ENCODE peak calls at places on chromosome 17, in eight cellular contexts. O is pancreas, U is body of pancreas, I is A549, B is K562, M is gastrocnemius medialis, R is brain microvascular endothelial cell, L is transverse colon. S is an unnamed sample.

GRCh38 chr17:3030096-3030495 is 33.3 kb downstream of the OR1D5 start:
- DNase-seq in O (no peak), U (no peak), I (no peak), B (no peak), M (no peak), R (peak), L (no peak), S (no peak)

GRCh38 chr17:45867702-45868101 is 23.0 kb downstream of the SPPL2C start:
- DNase-seq in O (no peak), U (no peak), I (no peak), B (peak), M (no peak), R (no peak), L (no peak), S (no peak)

GRCh38 chr17:16033729-16034349 is 34.2 kb downstream of the TTC19 start:
- DNase-seq in O (no peak), U (no peak), I (no peak), B (no peak), M (no peak), R (no peak), L (no peak), S (no peak)

GRCh38 chr17:60443713-60444112 is 21.4 kb downstream of the CHCT1 start:
- DNase-seq in O (no peak), U (no peak), I (no peak), B (no peak), M (no peak), R (no peak), L (no peak), S (no peak)

GRCh38 chr17:48760411-48760810 is 31.9 kb upstream of the HOXB13 start:
- DNase-seq in O (no peak), U (no peak), I (no peak), B (no peak), M (no peak), R (no peak), L (peak), S (no peak)

GRCh38 chr17:20009052-20009301 is 182 bp upstream of the SPECC1 start:
- DNase-seq in O (no peak), U (no peak), I (peak), B (no peak), M (no peak), R (no peak), L (no peak), S (no peak)

GRCh38 chr17:74491645-74492044 is 25.2 kb downstream of the CD300A start:
- DNase-seq in O (no peak), U (no peak), I (no peak), B (no peak), M (no peak), R (no peak), L (no peak), S (no peak)

GRCh38 chr17:70120420-70120819 is 45.4 kb downstream of the KCNJ16 start:
- DNase-seq in O (no peak), U (no peak), I (no peak), B (no peak), M (no peak), R (no peak), L (no peak), S (no peak)

GRCh38 chr17:35630530-35631148 is 43.5 kb downstream of the AP2B1 start:
- DNase-seq in O (no peak), U (no peak), I (no peak), B (no peak), M (no peak), R (peak), L (no peak), S (no peak)

GRCh38 chr17:29084476-29085148 is 41.7 kb downstream of the PIPOX start:
- DNase-seq in O (no peak), U (peak), I (no peak), B (no peak), M (no peak), R (no peak), L (peak), S (no peak)

GRCh38 chr17:35245196-35245486 is 2.3 kb downstream of the SLFN5 start:
- DNase-seq in O (no peak), U (no peak), I (peak), B (no peak), M (no peak), R (peak), L (no peak), S (no peak)

GRCh38 chr17:9228408-9229159 is 207.3 kb downstream of the NTN1 start:
- DNase-seq in O (no peak), U (no peak), I (no peak), B (no peak), M (no peak), R (no peak), L (no peak), S (no peak)

GRCh38 chr17:64641499-64641898 is 20.6 kb downstream of the SMURF2 start:
- DNase-seq in O (no peak), U (peak), I (peak), B (peak), M (no peak), R (peak), L (no peak), S (no peak)

GRCh38 chr17:562174-562573 is 152.5 kb downstream of the VPS53 start:
- DNase-seq in O (no peak), U (no peak), I (no peak), B (no peak), M (no peak), R (no peak), L (no peak), S (no peak)

GRCh38 chr17:3400008-3400407 is 1.8 kb upstream of the OR1E1 start:
- DNase-seq in O (no peak), U (peak), I (no peak), B (no peak), M (no peak), R (no peak), L (no peak), S (no peak)

GRCh38 chr17:76354747-76355310 is 1.1 kb upstream of the PRPSAP1 start:
- DNase-seq in O (no peak), U (no peak), I (no peak), B (peak), M (no peak), R (no peak), L (no peak), S (no peak)

GRCh38 chr17:21194210-21194609 is 19.8 kb downstream of the TMEM11 start:
- DNase-seq in O (no peak), U (no peak), I (no peak), B (no peak), M (peak), R (no peak), L (no peak), S (peak)

GRCh38 chr17:31586946-31587345 is 195.5 kb downstream of the RAB11FIP4 start:
- DNase-seq in O (no peak), U (no peak), I (no peak), B (no peak), M (no peak), R (no peak), L (no peak), S (no peak)

GRCh38 chr17:34357398-34357797 is 1.1 kb downstream of the CCL13 start:
- DNase-seq in O (no peak), U (no peak), I (no peak), B (no peak), M (no peak), R (no peak), L (no peak), S (no peak)

GRCh38 chr17:30271102-30271501 is 20.6 kb downstream of the BLMH start:
- DNase-seq in O (no peak), U (no peak), I (no peak), B (peak), M (no peak), R (peak), L (no peak), S (no peak)

GRCh38 chr17:319266-319665 is 33.3 kb downstream of the RPH3AL start:
- DNase-seq in O (peak), U (no peak), I (no peak), B (no peak), M (no peak), R (no peak), L (no peak), S (peak)

GRCh38 chr17:66441012-66441703 is 138.7 kb downstream of the PRKCA start:
- DNase-seq in O (no peak), U (no peak), I (no peak), B (no peak), M (no peak), R (no peak), L (no peak), S (no peak)

GRCh38 chr17:34235389-34236028 is 19.6 kb upstream of the CCL2 start:
- DNase-seq in O (no peak), U (peak), I (no peak), B (no peak), M (peak), R (no peak), L (peak), S (peak)

GRCh38 chr17:9957244-9957643 is 52.2 kb upstream of the RCVRN start:
- DNase-seq in O (no peak), U (no peak), I (no peak), B (no peak), M (no peak), R (no peak), L (no peak), S (no peak)

GRCh38 chr17:20916383-20916782 is 126.4 kb downstream of the USP22 start:
- DNase-seq in O (no peak), U (no peak), I (no peak), B (no peak), M (no peak), R (no peak), L (no peak), S (no peak)

GRCh38 chr17:27247071-27247957 is 46.6 kb upstream of the WSB1 start:
- DNase-seq in O (no peak), U (peak), I (peak), B (no peak), M (peak), R (peak), L (peak), S (peak)

GRCh38 chr17:66300956-66301355 is 1.5 kb upstream of the PRKCA start:
- DNase-seq in O (no peak), U (no peak), I (no peak), B (no peak), M (no peak), R (no peak), L (no peak), S (no peak)

GRCh38 chr17:16419074-16419928 is 3.9 kb downstream of the TRPV2 start:
- DNase-seq in O (no peak), U (no peak), I (peak), B (peak), M (no peak), R (peak), L (no peak), S (no peak)

GRCh38 chr17:18361837-18362380 is 1.4 kb downstream of the SHMT1 start:
- DNase-seq in O (no peak), U (no peak), I (no peak), B (no peak), M (no peak), R (no peak), L (no peak), S (no peak)

GRCh38 chr17:60989846-60990245 is 312.2 kb downstream of the BCAS3 start:
- DNase-seq in O (no peak), U (no peak), I (no peak), B (peak), M (no peak), R (no peak), L (no peak), S (no peak)

GRCh38 chr17:66142428-66142827 is 49.5 kb downstream of the CEP112 start:
- DNase-seq in O (no peak), U (no peak), I (no peak), B (no peak), M (no peak), R (no peak), L (no peak), S (no peak)

GRCh38 chr17:82490512-82491195 is 28.9 kb upstream of the FOXK2 start:
- DNase-seq in O (peak), U (no peak), I (no peak), B (no peak), M (no peak), R (no peak), L (peak), S (no peak)

GRCh38 chr17:81387235-81388060 is 7.8 kb upstream of the BAHCC1 start:
- DNase-seq in O (peak), U (peak), I (peak), B (no peak), M (peak), R (no peak), L (peak), S (no peak)

GRCh38 chr17:63224644-63225043 is 221.5 kb downstream of the CYB561 start:
- DNase-seq in O (no peak), U (no peak), I (no peak), B (no peak), M (no peak), R (no peak), L (no peak), S (no peak)

GRCh38 chr17:63221941-63222340 is 224.2 kb downstream of the CYB561 start:
- DNase-seq in O (no peak), U (no peak), I (no peak), B (no peak), M (no peak), R (no peak), L (no peak), S (no peak)

GRCh38 chr17:63223212-63223911 is 222.7 kb downstream of the CYB561 start:
- DNase-seq in O (no peak), U (no peak), I (no peak), B (no peak), M (no peak), R (no peak), L (no peak), S (no peak)

GRCh38 chr17:63222655-63223054 is 223.5 kb downstream of the CYB561 start:
- DNase-seq in O (no peak), U (no peak), I (no peak), B (no peak), M (no peak), R (peak), L (no peak), S (no peak)
- TF ChIP-seq CTCF in O (no peak), U (no peak), I (no peak), B (no peak), M (no peak), R (peak), L (no peak), S (no peak)

GRCh38 chr17:72169823-72170222 is 49.0 kb downstream of the SOX9 start:
- DNase-seq in O (no peak), U (no peak), I (no peak), B (no peak), M (no peak), R (no peak), L (no peak), S (no peak)
- H3K27ac ChIP-seq in O (no peak), U (no peak), I (no peak), B (no peak), M (no peak), R (no peak), L (no peak), S (no peak)

GRCh38 chr17:71496552-71496951 is 624.3 kb upstream of the SOX9 start:
- DNase-seq in O (no peak), U (no peak), I (no peak), B (no peak), M (no peak), R (no peak), L (no peak), S (no peak)
- TF ChIP-seq CTCF in O (no peak), U (no peak), I (no peak), B (no peak), M (no peak), R (no peak), L (no peak), S (no peak)

GRCh38 chr17:8041249-8041928 is 2.5 kb downstream of the ALOX15B start:
- DNase-seq in O (no peak), U (peak), I (peak), B (peak), M (no peak), R (peak), L (peak), S (no peak)
- H3K27ac ChIP-seq in O (no peak), U (no peak), I (peak), B (no peak), M (peak), R (no peak), L (peak), S (no peak)

GRCh38 chr17:12089809-12090384 is 69.2 kb downstream of the MAP2K4 start:
- DNase-seq in O (no peak), U (no peak), I (peak), B (peak), M (no peak), R (peak), L (no peak), S (no peak)

GRCh38 chr17:12081720-12082119 is 61.0 kb downstream of the MAP2K4 start:
- DNase-seq in O (peak), U (peak), I (no peak), B (no peak), M (no peak), R (no peak), L (no peak), S (no peak)

GRCh38 chr17:12088035-12088434 is 67.4 kb downstream of the MAP2K4 start:
- DNase-seq in O (no peak), U (no peak), I (no peak), B (no peak), M (no peak), R (no peak), L (no peak), S (no peak)

GRCh38 chr17:12085076-12085949 is 64.6 kb downstream of the MAP2K4 start:
- DNase-seq in O (no peak), U (no peak), I (no peak), B (no peak), M (no peak), R (no peak), L (no peak), S (no peak)
- TF ChIP-seq CTCF in O (no peak), U (no peak), I (no peak), B (no peak), M (no peak), R (peak), L (no peak), S (no peak)

GRCh38 chr17:41914358-41914766 is 4.4 kb downstream of the ACLY start:
- DNase-seq in O (no peak), U (no peak), I (no peak), B (no peak), M (no peak), R (peak), L (peak), S (no peak)

GRCh38 chr17:41913798-41914197 is 5.0 kb downstream of the ACLY start:
- DNase-seq in O (no peak), U (no peak), I (no peak), B (no peak), M (no peak), R (no peak), L (no peak), S (no peak)

GRCh38 chr17:41917192-41917591 is 1.6 kb downstream of the ACLY start:
- DNase-seq in O (no peak), U (peak), I (no peak), B (no peak), M (no peak), R (peak), L (no peak), S (no peak)

GRCh38 chr17:41915020-41915419 is 3.7 kb downstream of the ACLY start:
- DNase-seq in O (no peak), U (no peak), I (no peak), B (no peak), M (no peak), R (no peak), L (no peak), S (no peak)

GRCh38 chr17:41915566-41915965 is 3.2 kb downstream of the ACLY start:
- DNase-seq in O (no peak), U (no peak), I (no peak), B (no peak), M (no peak), R (no peak), L (no peak), S (no peak)
- H3K27ac ChIP-seq in O (no peak), U (no peak), I (peak), B (no peak), M (no peak), R (no peak), L (no peak), S (no peak)

GRCh38 chr17:49845210-49845782 is 2.6 kb downstream of the TAC4 start:
- DNase-seq in O (no peak), U (no peak), I (no peak), B (no peak), M (peak), R (no peak), L (no peak), S (peak)

GRCh38 chr17:49846938-49847712 is 744 bp downstream of the TAC4 start:
- DNase-seq in O (no peak), U (no peak), I (no peak), B (no peak), M (no peak), R (no peak), L (no peak), S (no peak)

GRCh38 chr17:49841548-49841947 is 6.3 kb downstream of the TAC4 start:
- DNase-seq in O (no peak), U (no peak), I (no peak), B (no peak), M (no peak), R (no peak), L (no peak), S (no peak)

GRCh38 chr17:49842846-49843245 is 5.0 kb downstream of the TAC4 start:
- DNase-seq in O (no peak), U (no peak), I (no peak), B (no peak), M (no peak), R (no peak), L (no peak), S (no peak)

DNA sequence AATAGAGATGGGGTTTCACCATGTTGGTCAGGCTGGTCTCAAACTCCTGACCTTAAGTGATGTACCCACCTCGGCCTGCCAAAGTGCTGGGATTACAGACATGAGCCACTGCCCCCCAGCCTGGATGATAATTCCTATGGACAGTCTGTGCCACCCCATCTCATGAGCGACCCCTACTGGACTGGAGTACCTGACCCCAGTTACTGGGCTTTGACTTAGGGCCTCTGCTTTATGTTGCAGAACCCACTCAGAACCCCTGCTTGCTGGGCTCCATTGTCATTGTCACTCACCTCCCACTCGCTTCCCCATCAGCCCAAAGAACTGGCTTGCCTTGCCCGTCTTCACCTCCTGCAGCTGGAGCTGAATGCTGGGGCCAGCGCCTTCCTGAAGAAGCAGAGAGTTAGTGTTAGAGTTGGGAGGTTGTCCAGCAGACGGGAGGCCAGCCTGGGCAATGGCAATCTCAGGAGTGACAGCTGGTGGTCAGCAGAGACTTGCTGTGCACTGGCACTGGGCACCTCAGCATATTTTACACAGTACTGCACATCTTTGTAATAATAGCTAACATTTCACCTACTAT is 4.0 kb downstream of the TAC4 start:
- DNase-seq in O (no peak), U (no peak), I (peak), B (peak), M (no peak), R (no peak), L (no peak), S (no peak)
- TF ChIP-seq CTCF in O (no peak), U (no peak), I (peak), B (peak), M (no peak), R (peak), L (peak), S (no peak)

DNA sequence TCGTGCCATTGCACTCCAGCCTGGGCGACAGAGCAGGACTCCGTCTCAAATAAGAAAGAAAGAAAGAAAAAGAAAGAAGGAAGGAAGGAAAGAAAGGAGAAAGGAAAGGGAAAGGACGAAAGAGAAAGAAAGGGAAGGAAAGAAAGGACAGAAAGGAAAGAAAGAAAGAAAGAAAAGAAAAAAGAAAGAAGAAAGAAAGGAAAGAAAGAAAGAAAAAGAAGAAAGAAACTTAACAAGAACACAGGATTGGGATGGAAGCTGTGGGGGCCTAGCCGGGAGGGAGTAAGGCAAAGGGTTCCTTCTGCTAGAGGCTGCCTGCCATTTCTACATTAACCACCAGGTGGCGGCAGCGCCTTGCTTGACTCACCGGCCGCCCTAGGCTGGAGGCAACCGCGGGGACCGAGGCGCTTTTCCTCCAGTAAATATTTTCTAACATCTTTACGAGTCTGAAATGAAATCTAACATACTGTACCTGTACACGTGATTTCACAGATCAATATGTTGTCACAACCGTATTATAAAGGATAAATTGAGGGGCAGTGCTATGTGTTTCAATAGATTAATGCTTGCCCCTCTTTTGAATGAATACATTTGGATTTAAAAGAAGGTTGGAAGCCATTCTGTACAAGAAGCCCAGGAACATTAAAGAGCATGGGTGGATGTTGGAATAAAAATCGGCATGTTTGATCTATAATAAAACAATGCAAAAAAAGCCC is 6.1 kb downstream of the GJD3 start:
- DNase-seq in O (peak), U (peak), I (peak), B (peak), M (peak), R (peak), L (peak), S (peak)
- H3K27ac ChIP-seq in O (no peak), U (no peak), I (peak), B (no peak), M (peak), R (no peak), L (no peak), S (no peak)

S was measured in psoas muscle.